ENCODE peak calls at places on chromosomes 4 and X, in four cellular contexts. R, O, G and H are unnamed samples.
A peak's percentile ranks its signal among the peaks of the same experiment; 100 is the strongest.

GRCh38 chr4:184792950-184793555 is 32.7 kb downstream of the ACSL1 start:
- DNase-seq in R (no peak), O (no peak), G (no peak), H (peak; percentile 37)

GRCh38 chr4:139814285-139815015 is 148.8 kb downstream of the MGST2 start:
- DNase-seq in R (no peak), O (no peak), G (no peak), H (peak; percentile 26)

GRCh38 chrX:134484039-134484438 is 24.1 kb downstream of the HPRT1 start:
- DNase-seq in R (no peak), O (no peak), G (no peak), H (no peak)

GRCh38 chr4:6473264-6474052 is 1.0 kb upstream of the PPP2R2C start:
- DNase-seq in R (no peak), O (no peak), G (no peak), H (no peak)

GRCh38 chrX:65926095-65927019 is 113.5 kb downstream of the VSIG4 start:
- DNase-seq in R (peak; percentile 48), O (no peak), G (no peak), H (no peak)

GRCh38 chr4:89797117-89797516 is 39.8 kb downstream of the SNCA start:
- DNase-seq in R (no peak), O (no peak), G (peak; percentile 5), H (peak; percentile 17)

GRCh38 chr4:174528226-174528625 is 5.9 kb upstream of the HPGD start:
- DNase-seq in R (no peak), O (no peak), G (no peak), H (no peak)

GRCh38 chr4:173025131-173025530 is 143.5 kb upstream of the GALNT7 start:
- DNase-seq in R (peak; percentile 16), O (no peak), G (peak; percentile 71), H (peak; percentile 83)

GRCh38 chr4:26899991-26900390 is 39.4 kb downstream of the STIM2 start:
- DNase-seq in R (no peak), O (no peak), G (no peak), H (no peak)

GRCh38 chrX:154332561-154332960 is 37.0 kb downstream of the TKTL1 start:
- DNase-seq in R (no peak), O (no peak), G (no peak), H (no peak)

GRCh38 chr4:95798727-95799126 is 41.2 kb upstream of the PDHA2 start:
- DNase-seq in R (no peak), O (no peak), G (no peak), H (no peak)

GRCh38 chr4:74675673-74676279 is 118.5 kb downstream of the BTC start:
- DNase-seq in R (no peak), O (no peak), G (peak; percentile 32), H (peak; percentile 25)

GRCh38 chr4:114108869-114109268 is 129.4 kb upstream of the ARSJ start:
- DNase-seq in R (peak; percentile 15), O (no peak), G (no peak), H (no peak)

GRCh38 chrX:71178908-71179307 is 34.3 kb downstream of the NLGN3 start:
- DNase-seq in R (peak; percentile 31), O (no peak), G (peak; percentile 75), H (peak; percentile 73)

GRCh38 chr4:87243426-87244053 is 23.1 kb upstream of the KLHL8 start:
- DNase-seq in R (no peak), O (no peak), G (no peak), H (no peak)

GRCh38 chr4:8540586-8540985 is 39.6 kb upstream of the GPR78 start:
- DNase-seq in R (no peak), O (no peak), G (no peak), H (no peak)

GRCh38 chr4:86011117-86011516 is 348.7 kb downstream of the MAPK10 start:
- DNase-seq in R (no peak), O (peak; percentile 21), G (no peak), H (no peak)

GRCh38 chr4:33054656-33055055 is 2334.5 kb downstream of the PCDH7 start:
- DNase-seq in R (no peak), O (no peak), G (no peak), H (no peak)

GRCh38 chrX:57677132-57677858 is 2.8 kb downstream of the NLRP2B start:
- DNase-seq in R (no peak), O (no peak), G (no peak), H (no peak)

GRCh38 chr4:139511320-139511719 is 44.7 kb downstream of the SETD7 start:
- DNase-seq in R (no peak), O (no peak), G (no peak), H (no peak)

GRCh38 chr4:155705664-155706063 is 39.0 kb downstream of the GUCY1A1 start:
- DNase-seq in R (no peak), O (no peak), G (no peak), H (no peak)

GRCh38 chr4:51836531-51836930 is 6.4 kb upstream of the DCUN1D4 start:
- DNase-seq in R (no peak), O (no peak), G (no peak), H (no peak)

GRCh38 chrX:140821280-140821679 is 111.7 kb downstream of the LINC00632 start:
- DNase-seq in R (no peak), O (no peak), G (no peak), H (no peak)

GRCh38 chrX:153778684-153779101 is 2.1 kb upstream of the SRPK3 start:
- DNase-seq in R (no peak), O (no peak), G (no peak), H (no peak)

GRCh38 chrX:19539665-19540064 is 24.4 kb upstream of the MAP3K15 start:
- DNase-seq in R (no peak), O (no peak), G (no peak), H (no peak)

GRCh38 chrX:19540076-19540475 is 24.8 kb upstream of the MAP3K15 start:
- DNase-seq in R (no peak), O (no peak), G (no peak), H (no peak)

GRCh38 chrX:19532709-19533108 is 17.4 kb upstream of the MAP3K15 start:
- DNase-seq in R (no peak), O (no peak), G (no peak), H (no peak)

GRCh38 chrX:19541196-19541595 is 25.9 kb upstream of the MAP3K15 start:
- DNase-seq in R (no peak), O (no peak), G (no peak), H (no peak)

DNA sequence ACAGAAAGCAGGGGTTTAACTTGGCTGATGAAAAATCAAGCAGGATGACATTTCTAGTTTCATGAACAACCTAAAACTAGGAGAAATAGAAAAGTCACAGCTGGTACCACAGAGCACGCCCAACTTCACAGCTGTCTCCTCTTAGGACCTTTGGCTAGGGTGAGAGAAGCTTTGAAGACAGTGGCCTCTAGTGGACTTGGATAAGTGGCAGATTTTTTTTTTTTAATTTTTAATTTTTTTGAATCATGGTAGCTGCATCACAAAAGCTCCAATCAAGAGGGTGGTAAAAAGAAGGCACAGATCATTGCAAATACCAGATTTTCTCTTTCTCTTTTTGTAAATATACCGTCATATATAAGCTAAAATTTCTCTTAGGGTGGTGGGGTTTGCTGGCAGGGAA is 20.2 kb upstream of the MAP3K15 start:
- DNase-seq in R (no peak), O (no peak), G (peak; percentile 25), H (no peak)
- TF ChIP-seq CTCF in R (peak; percentile 12), O (no peak), G (peak; percentile 42), H (peak; percentile 5)

DNA sequence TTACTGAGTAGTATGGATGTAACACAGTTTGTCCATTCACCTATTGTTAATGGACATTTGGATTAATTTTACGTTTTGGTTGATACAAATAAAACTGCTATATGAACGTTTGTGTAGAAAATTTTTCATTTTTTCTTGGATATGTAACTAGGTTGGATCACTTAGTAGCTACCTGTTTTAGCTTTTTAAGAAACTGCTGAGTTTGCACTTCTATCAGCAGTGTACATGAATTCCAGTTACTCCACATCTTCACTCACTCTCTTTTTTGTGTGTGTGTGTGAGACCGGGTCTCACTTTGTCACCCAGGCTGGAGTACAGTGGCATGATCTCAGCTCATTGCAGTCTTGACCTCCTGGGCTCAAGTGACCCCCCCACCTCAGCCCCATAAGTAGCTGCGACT is 15.4 kb downstream of the LARP1B start:
- DNase-seq in R (no peak), O (no peak), G (no peak), H (no peak)
- H3K36me3 ChIP-seq in R (peaks cover 11% of the 10 kb centered on the region), O (no peaks in the 10 kb centered on the region), G (peaks cover 14% of the 10 kb centered on the region), H (no peaks in the 10 kb centered on the region)

GRCh38 chrX:76555269-76555668 is 127.8 kb downstream of the MAGEE1 start:
- DNase-seq in R (no peak), O (no peak), G (no peak), H (no peak)
- H3K9me3 ChIP-seq in R (peaks cover 2% of the 10 kb centered on the region), O (peaks cover 11% of the 10 kb centered on the region), G (no peaks in the 10 kb centered on the region), H (no peaks in the 10 kb centered on the region)

GRCh38 chrX:25029288-25029687 is 13.5 kb upstream of the ARX start:
- DNase-seq in R (no peak), O (no peak), G (no peak), H (no peak)
- TF ChIP-seq CTCF in R (no peak), O (no peak), G (no peak), H (no peak)

DNA sequence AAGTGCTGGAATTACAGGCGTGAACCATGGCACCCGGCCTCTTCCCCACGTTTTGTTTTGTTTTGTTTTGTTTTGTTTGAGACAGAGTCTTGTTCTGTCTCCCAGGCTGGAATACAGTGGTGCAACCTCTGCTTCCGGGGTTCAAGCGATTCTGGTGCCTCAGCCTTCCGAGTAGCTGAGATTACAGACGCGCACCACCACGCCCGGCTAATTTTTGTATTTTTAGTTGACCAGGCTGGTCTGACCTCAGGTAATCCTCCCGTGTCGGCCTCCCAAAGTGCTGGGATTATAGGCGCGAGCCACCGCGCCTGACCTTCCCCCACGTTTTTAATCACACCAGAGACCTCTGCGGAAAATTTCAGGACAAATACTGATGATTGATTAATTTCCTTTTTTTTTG is 2.2 kb downstream of the ENOPH1 start:
- DNase-seq in R (no peak), O (no peak), G (no peak), H (no peak)
- H3K36me3 ChIP-seq in R (peaks cover 3% of the 10 kb centered on the region), O (no peaks in the 10 kb centered on the region), G (no peaks in the 10 kb centered on the region), H (no peaks in the 10 kb centered on the region)